ENCODE peak calls at places on chromosomes 13 and 19, in ten cellular contexts. One of them, this sample, is unnamed.
A peak's percentile ranks its signal among the peaks of the same experiment; 100 is the strongest.

GRCh38 chr13:73754727-73755292 is 379.4 kb downstream of the KLF12 start:
- DNase-seq in activated B cell treated with CpG ODN at 0.5 μM for 24 hours: no peak
- DNase-seq in bronchial epithelial cell: peak; percentile 68
- DNase-seq in fibroblast of pulmonary artery: peak; percentile 84
- DNase-seq in pancreas: no peak
- DNase-seq in lower leg skin: no peak
- DNase-seq in Calu3: peak; percentile 32
- DNase-seq in OCI-LY7: peak; percentile 66
- DNase-seq in tibial artery: no peak
- DNase-seq in ovary: no peak
- DNase-seq in this sample: no peak

GRCh38 chr19:50909240-50910070 is 1.7 kb downstream of the KLK4 start:
- DNase-seq in activated B cell treated with CpG ODN at 0.5 μM for 24 hours: peak; percentile 28
- DNase-seq in bronchial epithelial cell: peak; percentile 46
- DNase-seq in fibroblast of pulmonary artery: peak; percentile 13
- DNase-seq in pancreas: peak; percentile 68
- DNase-seq in lower leg skin: no peak
- DNase-seq in Calu3: peak; percentile 80
- DNase-seq in OCI-LY7: peak; percentile 52
- DNase-seq in tibial artery: no peak
- DNase-seq in ovary: no peak
- DNase-seq in this sample: peak; percentile 76

GRCh38 chr13:27969073-27969865 is at the start of gene CDX2:
- DNase-seq in activated B cell treated with CpG ODN at 0.5 μM for 24 hours: no peak
- DNase-seq in bronchial epithelial cell: no peak
- DNase-seq in fibroblast of pulmonary artery: no peak
- DNase-seq in pancreas: peak; percentile 66
- DNase-seq in lower leg skin: peak; percentile 73
- DNase-seq in Calu3: no peak
- DNase-seq in OCI-LY7: no peak
- DNase-seq in tibial artery: no peak
- DNase-seq in ovary: no peak
- DNase-seq in this sample: peak; percentile 62

GRCh38 chr19:1850809-1851544 is 2.7 kb upstream of the REXO1 start:
- DNase-seq in activated B cell treated with CpG ODN at 0.5 μM for 24 hours: no peak
- DNase-seq in bronchial epithelial cell: no peak
- DNase-seq in fibroblast of pulmonary artery: no peak
- DNase-seq in pancreas: peak; percentile 58
- DNase-seq in lower leg skin: no peak
- DNase-seq in Calu3: peak; percentile 30
- DNase-seq in OCI-LY7: no peak
- DNase-seq in tibial artery: no peak
- DNase-seq in ovary: no peak
- DNase-seq in this sample: no peak

GRCh38 chr19:37077615-37077928 is 661 bp upstream of the ZNF420 start:
- DNase-seq in activated B cell treated with CpG ODN at 0.5 μM for 24 hours: no peak
- DNase-seq in bronchial epithelial cell: no peak
- DNase-seq in fibroblast of pulmonary artery: no peak
- DNase-seq in pancreas: no peak
- DNase-seq in lower leg skin: no peak
- DNase-seq in Calu3: no peak
- DNase-seq in OCI-LY7: no peak
- DNase-seq in tibial artery: no peak
- DNase-seq in ovary: no peak
- DNase-seq in this sample: no peak

GRCh38 chr13:94700051-94700535 is 12.3 kb downstream of the SOX21 start:
- DNase-seq in activated B cell treated with CpG ODN at 0.5 μM for 24 hours: no peak
- DNase-seq in bronchial epithelial cell: no peak
- DNase-seq in fibroblast of pulmonary artery: no peak
- DNase-seq in pancreas: no peak
- DNase-seq in lower leg skin: no peak
- DNase-seq in Calu3: no peak
- DNase-seq in OCI-LY7: no peak
- DNase-seq in tibial artery: no peak
- DNase-seq in ovary: no peak
- DNase-seq in this sample: no peak

GRCh38 chr19:44955500-44956439 is 590 bp downstream of the CLPTM1 start:
- DNase-seq in activated B cell treated with CpG ODN at 0.5 μM for 24 hours: no peak
- DNase-seq in bronchial epithelial cell: peak; percentile 10
- DNase-seq in fibroblast of pulmonary artery: no peak
- DNase-seq in pancreas: no peak
- DNase-seq in lower leg skin: no peak
- DNase-seq in Calu3: no peak
- DNase-seq in OCI-LY7: no peak
- DNase-seq in tibial artery: no peak
- DNase-seq in ovary: no peak
- DNase-seq in this sample: no peak

GRCh38 chr13:81726037-81726726 is 1385.3 kb upstream of the SPRY2 start:
- DNase-seq in activated B cell treated with CpG ODN at 0.5 μM for 24 hours: no peak
- DNase-seq in bronchial epithelial cell: peak; percentile 97
- DNase-seq in fibroblast of pulmonary artery: no peak
- DNase-seq in pancreas: no peak
- DNase-seq in lower leg skin: no peak
- DNase-seq in Calu3: no peak
- DNase-seq in OCI-LY7: no peak
- DNase-seq in tibial artery: no peak
- DNase-seq in ovary: no peak
- DNase-seq in this sample: no peak

GRCh38 chr13:113656015-113656588 is 1.9 kb downstream of the ATP4B start:
- DNase-seq in activated B cell treated with CpG ODN at 0.5 μM for 24 hours: peak; percentile 10
- DNase-seq in bronchial epithelial cell: no peak
- DNase-seq in fibroblast of pulmonary artery: no peak
- DNase-seq in pancreas: no peak
- DNase-seq in lower leg skin: peak; percentile 80
- DNase-seq in Calu3: no peak
- DNase-seq in OCI-LY7: no peak
- DNase-seq in tibial artery: peak; percentile 7
- DNase-seq in ovary: peak; percentile 8
- DNase-seq in this sample: peak; percentile 66

GRCh38 chr13:33678906-33679657 is 138.9 kb upstream of the RFC3 start:
- DNase-seq in activated B cell treated with CpG ODN at 0.5 μM for 24 hours: peak; percentile 45
- DNase-seq in bronchial epithelial cell: peak; percentile 73
- DNase-seq in fibroblast of pulmonary artery: peak; percentile 95
- DNase-seq in pancreas: peak; percentile 40
- DNase-seq in lower leg skin: peak; percentile 87
- DNase-seq in Calu3: peak; percentile 65
- DNase-seq in OCI-LY7: no peak
- DNase-seq in tibial artery: peak; percentile 37
- DNase-seq in ovary: peak; percentile 60
- DNase-seq in this sample: no peak

GRCh38 chr13:78618411-78618810 is 15.1 kb upstream of the POU4F1 start:
- DNase-seq in activated B cell treated with CpG ODN at 0.5 μM for 24 hours: no peak
- DNase-seq in bronchial epithelial cell: no peak
- DNase-seq in fibroblast of pulmonary artery: no peak
- DNase-seq in pancreas: no peak
- DNase-seq in lower leg skin: no peak
- DNase-seq in Calu3: no peak
- DNase-seq in OCI-LY7: no peak
- DNase-seq in tibial artery: no peak
- DNase-seq in ovary: no peak
- DNase-seq in this sample: no peak

GRCh38 chr19:17214531-17215124 is 529 bp upstream of the USE1 start:
- DNase-seq in activated B cell treated with CpG ODN at 0.5 μM for 24 hours: no peak
- DNase-seq in bronchial epithelial cell: no peak
- DNase-seq in fibroblast of pulmonary artery: no peak
- DNase-seq in pancreas: no peak
- DNase-seq in lower leg skin: no peak
- DNase-seq in Calu3: no peak
- DNase-seq in OCI-LY7: no peak
- DNase-seq in tibial artery: no peak
- DNase-seq in ovary: peak; percentile 33
- DNase-seq in this sample: no peak

GRCh38 chr19:1622541-1622940 is 17.3 kb upstream of the UQCR11 start:
- DNase-seq in activated B cell treated with CpG ODN at 0.5 μM for 24 hours: no peak
- DNase-seq in bronchial epithelial cell: no peak
- DNase-seq in fibroblast of pulmonary artery: no peak
- DNase-seq in pancreas: no peak
- DNase-seq in lower leg skin: no peak
- DNase-seq in Calu3: no peak
- DNase-seq in OCI-LY7: no peak
- DNase-seq in tibial artery: no peak
- DNase-seq in ovary: no peak
- DNase-seq in this sample: no peak

GRCh38 chr13:60716296-60716695 is 319.3 kb downstream of the TDRD3 start:
- DNase-seq in activated B cell treated with CpG ODN at 0.5 μM for 24 hours: no peak
- DNase-seq in bronchial epithelial cell: peak; percentile 10
- DNase-seq in fibroblast of pulmonary artery: no peak
- DNase-seq in pancreas: no peak
- DNase-seq in lower leg skin: no peak
- DNase-seq in Calu3: no peak
- DNase-seq in OCI-LY7: no peak
- DNase-seq in tibial artery: no peak
- DNase-seq in ovary: no peak
- DNase-seq in this sample: no peak

GRCh38 chr19:19410553-19411550 is 5.4 kb downstream of the GATAD2A start:
- DNase-seq in activated B cell treated with CpG ODN at 0.5 μM for 24 hours: no peak
- DNase-seq in bronchial epithelial cell: no peak
- DNase-seq in fibroblast of pulmonary artery: no peak
- DNase-seq in pancreas: no peak
- DNase-seq in lower leg skin: no peak
- DNase-seq in Calu3: no peak
- DNase-seq in OCI-LY7: no peak
- DNase-seq in tibial artery: no peak
- DNase-seq in ovary: no peak
- DNase-seq in this sample: no peak
- TF ChIP-seq CTCF in activated B cell treated with CpG ODN at 0.5 μM for 24 hours: no peak
- TF ChIP-seq CTCF in bronchial epithelial cell: no peak
- TF ChIP-seq CTCF in fibroblast of pulmonary artery: no peak
- TF ChIP-seq CTCF in pancreas: no peak
- TF ChIP-seq CTCF in lower leg skin: no peak
- TF ChIP-seq CTCF in Calu3: no peak
- TF ChIP-seq CTCF in OCI-LY7: peak; percentile 19
- TF ChIP-seq CTCF in tibial artery: no peak
- TF ChIP-seq CTCF in ovary: no peak
- TF ChIP-seq CTCF in this sample: no peak

GRCh38 chr13:39656325-39656677 is 839 bp downstream of the COG6 start:
- DNase-seq in activated B cell treated with CpG ODN at 0.5 μM for 24 hours: no peak
- DNase-seq in bronchial epithelial cell: peak; percentile 14
- DNase-seq in fibroblast of pulmonary artery: peak; percentile 11
- DNase-seq in pancreas: no peak
- DNase-seq in lower leg skin: no peak
- DNase-seq in Calu3: no peak
- DNase-seq in OCI-LY7: peak; percentile 13
- DNase-seq in tibial artery: no peak
- DNase-seq in ovary: no peak
- DNase-seq in this sample: no peak

GRCh38 chr13:39655041-39655568 is 357 bp upstream of the COG6 start:
- DNase-seq in activated B cell treated with CpG ODN at 0.5 μM for 24 hours: no peak
- DNase-seq in bronchial epithelial cell: peak; percentile 2
- DNase-seq in fibroblast of pulmonary artery: no peak
- DNase-seq in pancreas: no peak
- DNase-seq in lower leg skin: no peak
- DNase-seq in Calu3: no peak
- DNase-seq in OCI-LY7: peak; percentile 10
- DNase-seq in tibial artery: no peak
- DNase-seq in ovary: no peak
- DNase-seq in this sample: no peak

GRCh38 chr13:39655569-39656324 is at the start of gene COG6:
- DNase-seq in activated B cell treated with CpG ODN at 0.5 μM for 24 hours: peak; percentile 99
- DNase-seq in bronchial epithelial cell: peak; percentile 79
- DNase-seq in fibroblast of pulmonary artery: peak; percentile 88
- DNase-seq in pancreas: peak; percentile 97
- DNase-seq in lower leg skin: peak; percentile 98
- DNase-seq in Calu3: peak; percentile 90
- DNase-seq in OCI-LY7: peak; percentile 91
- DNase-seq in tibial artery: peak; percentile 89
- DNase-seq in ovary: peak; percentile 96
- DNase-seq in this sample: peak; percentile 95
- TF ChIP-seq CTCF in activated B cell treated with CpG ODN at 0.5 μM for 24 hours: no peak
- TF ChIP-seq CTCF in bronchial epithelial cell: peak; percentile 30
- TF ChIP-seq CTCF in fibroblast of pulmonary artery: no peak
- TF ChIP-seq CTCF in pancreas: no peak
- TF ChIP-seq CTCF in lower leg skin: no peak
- TF ChIP-seq CTCF in Calu3: no peak
- TF ChIP-seq CTCF in OCI-LY7: peak; percentile 38
- TF ChIP-seq CTCF in tibial artery: peak; percentile 17
- TF ChIP-seq CTCF in ovary: no peak
- TF ChIP-seq CTCF in this sample: peak; percentile 20

DNA sequence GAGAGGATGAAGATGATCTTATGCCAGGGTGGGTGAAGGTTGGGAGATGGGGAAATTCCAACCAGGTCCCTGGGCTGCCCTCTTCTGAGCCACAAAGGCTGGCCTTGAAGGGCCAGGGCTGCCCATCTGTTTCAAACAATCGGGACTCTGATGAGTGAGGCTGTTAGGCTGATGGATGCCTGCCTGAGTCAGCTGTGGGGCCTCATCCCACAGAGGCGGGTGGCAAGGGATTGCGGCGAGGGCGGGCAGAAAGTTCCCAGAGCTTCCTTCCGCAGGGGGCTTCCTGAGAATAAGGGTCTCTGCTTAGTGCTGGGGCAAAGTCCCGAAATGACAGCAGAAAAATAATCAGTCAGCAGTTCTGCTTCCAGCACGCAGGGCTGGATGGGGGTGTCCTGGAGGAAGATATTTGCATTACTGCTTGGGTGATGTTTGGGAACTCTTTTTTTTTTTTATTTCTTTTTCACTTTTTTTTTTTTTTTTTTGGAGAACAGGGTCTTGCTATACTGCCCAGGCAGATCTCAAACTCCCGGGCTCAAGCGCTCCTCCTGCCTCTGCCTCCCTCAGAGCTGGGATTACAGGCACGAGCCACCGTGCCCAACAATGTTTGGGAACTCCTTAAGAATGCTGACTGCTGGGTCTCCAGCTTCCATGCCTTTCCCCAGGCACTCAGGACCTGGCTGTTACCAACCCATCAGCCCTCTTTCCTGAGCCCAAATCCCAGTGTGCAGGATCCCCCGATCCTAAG is 14.1 kb downstream of the SH3GL1 start:
- DNase-seq in activated B cell treated with CpG ODN at 0.5 μM for 24 hours: no peak
- DNase-seq in bronchial epithelial cell: no peak
- DNase-seq in fibroblast of pulmonary artery: no peak
- DNase-seq in pancreas: no peak
- DNase-seq in lower leg skin: no peak
- DNase-seq in Calu3: no peak
- DNase-seq in OCI-LY7: no peak
- DNase-seq in tibial artery: no peak
- DNase-seq in ovary: no peak
- DNase-seq in this sample: no peak
- TF ChIP-seq CTCF in activated B cell treated with CpG ODN at 0.5 μM for 24 hours: no peak
- TF ChIP-seq CTCF in bronchial epithelial cell: no peak
- TF ChIP-seq CTCF in fibroblast of pulmonary artery: peak; percentile 10
- TF ChIP-seq CTCF in pancreas: no peak
- TF ChIP-seq CTCF in lower leg skin: no peak
- TF ChIP-seq CTCF in Calu3: no peak
- TF ChIP-seq CTCF in OCI-LY7: no peak
- TF ChIP-seq CTCF in tibial artery: no peak
- TF ChIP-seq CTCF in ovary: no peak
- TF ChIP-seq CTCF in this sample: peak; percentile 53

GRCh38 chr19:4976412-4977298 is 7.7 kb downstream of the KDM4B start:
- DNase-seq in activated B cell treated with CpG ODN at 0.5 μM for 24 hours: no peak
- DNase-seq in bronchial epithelial cell: peak; percentile 93
- DNase-seq in fibroblast of pulmonary artery: peak; percentile 99
- DNase-seq in pancreas: no peak
- DNase-seq in lower leg skin: peak; percentile 94
- DNase-seq in Calu3: no peak
- DNase-seq in OCI-LY7: no peak
- DNase-seq in tibial artery: peak; percentile 91
- DNase-seq in ovary: peak; percentile 86
- DNase-seq in this sample: no peak
- TF ChIP-seq CTCF in activated B cell treated with CpG ODN at 0.5 μM for 24 hours: no peak
- TF ChIP-seq CTCF in bronchial epithelial cell: peak; percentile 73
- TF ChIP-seq CTCF in fibroblast of pulmonary artery: peak; percentile 73
- TF ChIP-seq CTCF in pancreas: no peak
- TF ChIP-seq CTCF in lower leg skin: no peak
- TF ChIP-seq CTCF in Calu3: no peak
- TF ChIP-seq CTCF in OCI-LY7: peak; percentile 45
- TF ChIP-seq CTCF in tibial artery: peak; percentile 25
- TF ChIP-seq CTCF in ovary: peak; percentile 76
- TF ChIP-seq CTCF in this sample: peak; percentile 30

GRCh38 chr13:26679945-26680516 is 80.6 kb downstream of the GPR12 start:
- DNase-seq in activated B cell treated with CpG ODN at 0.5 μM for 24 hours: no peak
- DNase-seq in bronchial epithelial cell: no peak
- DNase-seq in fibroblast of pulmonary artery: no peak
- DNase-seq in pancreas: no peak
- DNase-seq in lower leg skin: no peak
- DNase-seq in Calu3: no peak
- DNase-seq in OCI-LY7: no peak
- DNase-seq in tibial artery: no peak
- DNase-seq in ovary: no peak
- DNase-seq in this sample: no peak
- TF ChIP-seq CTCF in activated B cell treated with CpG ODN at 0.5 μM for 24 hours: no peak
- TF ChIP-seq CTCF in bronchial epithelial cell: no peak
- TF ChIP-seq CTCF in fibroblast of pulmonary artery: no peak
- TF ChIP-seq CTCF in pancreas: no peak
- TF ChIP-seq CTCF in lower leg skin: no peak
- TF ChIP-seq CTCF in Calu3: no peak
- TF ChIP-seq CTCF in OCI-LY7: no peak
- TF ChIP-seq CTCF in tibial artery: no peak
- TF ChIP-seq CTCF in ovary: no peak
- TF ChIP-seq CTCF in this sample: no peak